ENCODE peak calls at places on chromosomes 6 and 20, in ten cellular contexts. One of them, this sample, is unnamed.

GRCh38 chr20:36720510-36720909 is 25.4 kb downstream of the NDRG3 start:
- DNase-seq in cardiac fibroblast: no peak
- DNase-seq in testis: no peak
- DNase-seq in neural progenitor cell: no peak
- DNase-seq in Calu3: no peak
- DNase-seq in transverse colon: no peak
- DNase-seq in neural crest cell: no peak
- DNase-seq in HFF-Myc: no peak
- DNase-seq in coronary artery: no peak
- DNase-seq in Peyer's patch: no peak
- DNase-seq in this sample: no peak

GRCh38 chr20:25223179-25223661 is 24.7 kb upstream of the PYGB start:
- DNase-seq in transverse colon: peak
- DNase-seq in cardiac fibroblast: peak
- DNase-seq in Peyer's patch: no peak
- DNase-seq in testis: no peak
- DNase-seq in HFF-Myc: peak
- DNase-seq in neural crest cell: no peak
- DNase-seq in coronary artery: no peak
- DNase-seq in neural progenitor cell: peak
- DNase-seq in Calu3: peak
- DNase-seq in this sample: no peak

GRCh38 chr20:59627298-59627697 is 23.0 kb downstream of the PHACTR3 start:
- DNase-seq in transverse colon: no peak
- DNase-seq in Peyer's patch: no peak
- DNase-seq in coronary artery: no peak
- DNase-seq in Calu3: no peak
- DNase-seq in cardiac fibroblast: no peak
- DNase-seq in neural progenitor cell: no peak
- DNase-seq in HFF-Myc: no peak
- DNase-seq in testis: no peak
- DNase-seq in neural crest cell: no peak
- DNase-seq in this sample: no peak

GRCh38 chr6:39681566-39682250 is 43.5 kb downstream of the KIF6 start:
- DNase-seq in Peyer's patch: no peak
- DNase-seq in HFF-Myc: no peak
- DNase-seq in testis: no peak
- DNase-seq in coronary artery: no peak
- DNase-seq in cardiac fibroblast: no peak
- DNase-seq in Calu3: no peak
- DNase-seq in neural progenitor cell: no peak
- DNase-seq in neural crest cell: no peak
- DNase-seq in transverse colon: no peak
- DNase-seq in this sample: no peak

GRCh38 chr6:81561071-81561564 is 191.4 kb downstream of the TENT5A start:
- DNase-seq in transverse colon: no peak
- DNase-seq in Calu3: peak
- DNase-seq in neural progenitor cell: no peak
- DNase-seq in cardiac fibroblast: no peak
- DNase-seq in neural crest cell: no peak
- DNase-seq in testis: no peak
- DNase-seq in HFF-Myc: no peak
- DNase-seq in coronary artery: no peak
- DNase-seq in Peyer's patch: no peak
- DNase-seq in this sample: no peak

GRCh38 chr6:150325093-150325772 is 43.6 kb upstream of the IYD start:
- DNase-seq in coronary artery: no peak
- DNase-seq in neural progenitor cell: no peak
- DNase-seq in testis: no peak
- DNase-seq in Peyer's patch: no peak
- DNase-seq in HFF-Myc: no peak
- DNase-seq in cardiac fibroblast: peak
- DNase-seq in Calu3: no peak
- DNase-seq in neural crest cell: no peak
- DNase-seq in transverse colon: no peak
- DNase-seq in this sample: no peak

GRCh38 chr6:81998432-81998831 is 246.0 kb upstream of the TENT5A start:
- DNase-seq in HFF-Myc: no peak
- DNase-seq in transverse colon: no peak
- DNase-seq in cardiac fibroblast: peak
- DNase-seq in neural crest cell: no peak
- DNase-seq in Peyer's patch: no peak
- DNase-seq in coronary artery: no peak
- DNase-seq in neural progenitor cell: no peak
- DNase-seq in testis: no peak
- DNase-seq in Calu3: no peak
- DNase-seq in this sample: no peak

GRCh38 chr20:53642196-53643030 is 48.8 kb upstream of the ZNF217 start:
- DNase-seq in testis: no peak
- DNase-seq in neural progenitor cell: peak
- DNase-seq in cardiac fibroblast: peak
- DNase-seq in coronary artery: no peak
- DNase-seq in HFF-Myc: no peak
- DNase-seq in Peyer's patch: peak
- DNase-seq in neural crest cell: no peak
- DNase-seq in Calu3: peak
- DNase-seq in transverse colon: peak
- DNase-seq in this sample: peak

GRCh38 chr20:36344517-36345132 is 38.5 kb downstream of the DLGAP4 start:
- DNase-seq in cardiac fibroblast: peak
- DNase-seq in Calu3: peak
- DNase-seq in neural crest cell: peak
- DNase-seq in Peyer's patch: no peak
- DNase-seq in coronary artery: no peak
- DNase-seq in transverse colon: peak
- DNase-seq in neural progenitor cell: peak
- DNase-seq in testis: peak
- DNase-seq in HFF-Myc: peak
- DNase-seq in this sample: peak

GRCh38 chr6:118896339-118897136 is 2.6 kb downstream of the ASF1A start:
- DNase-seq in Calu3: no peak
- DNase-seq in cardiac fibroblast: peak
- DNase-seq in neural progenitor cell: no peak
- DNase-seq in neural crest cell: no peak
- DNase-seq in transverse colon: no peak
- DNase-seq in coronary artery: no peak
- DNase-seq in testis: no peak
- DNase-seq in HFF-Myc: no peak
- DNase-seq in Peyer's patch: no peak
- DNase-seq in this sample: no peak

GRCh38 chr6:138468320-138469015 is 30.8 kb downstream of the NHSL1 start:
- DNase-seq in HFF-Myc: no peak
- DNase-seq in neural crest cell: no peak
- DNase-seq in transverse colon: no peak
- DNase-seq in Peyer's patch: no peak
- DNase-seq in cardiac fibroblast: peak
- DNase-seq in testis: no peak
- DNase-seq in Calu3: no peak
- DNase-seq in neural progenitor cell: no peak
- DNase-seq in coronary artery: no peak
- DNase-seq in this sample: no peak

DNA sequence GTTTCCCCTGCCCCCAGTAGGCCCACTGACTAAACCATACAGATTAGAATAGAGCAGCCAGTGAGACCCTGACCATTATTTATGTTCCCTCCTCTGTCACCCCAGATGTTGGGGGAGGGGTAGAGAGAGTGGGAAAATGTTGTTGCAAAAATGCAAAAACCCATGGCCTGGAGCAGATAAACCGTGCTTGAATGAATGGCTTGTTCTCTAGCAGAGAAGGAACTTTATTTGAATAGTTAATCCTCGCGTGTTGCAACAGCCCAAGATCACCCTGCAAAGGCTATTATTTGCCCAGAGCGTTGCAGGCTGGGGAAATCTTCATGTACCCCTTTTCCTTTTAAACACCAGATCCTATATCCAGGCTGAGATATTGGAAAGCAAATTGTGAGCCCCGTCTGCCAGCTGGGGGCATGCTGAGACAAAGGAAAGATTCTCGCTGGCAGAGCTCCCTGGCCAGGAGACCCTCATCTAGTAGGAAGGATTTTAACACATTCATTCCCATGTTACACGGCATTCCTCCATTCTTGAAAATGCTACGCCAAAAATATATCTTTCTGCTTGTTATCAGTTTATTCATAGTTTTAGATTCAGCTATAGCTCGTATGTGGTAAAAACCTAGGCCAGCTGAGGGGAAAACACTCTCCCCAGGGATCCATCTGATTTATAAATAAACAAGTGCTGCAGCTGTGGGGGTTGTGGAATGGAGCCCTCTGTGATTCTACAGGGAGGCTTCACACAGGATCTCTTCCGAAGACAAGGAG is 53.0 kb downstream of the LINC00237 start:
- DNase-seq in HFF-Myc: no peak
- DNase-seq in Peyer's patch: no peak
- DNase-seq in coronary artery: no peak
- DNase-seq in cardiac fibroblast: no peak
- DNase-seq in Calu3: no peak
- DNase-seq in neural progenitor cell: peak
- DNase-seq in transverse colon: no peak
- DNase-seq in testis: no peak
- DNase-seq in neural crest cell: peak
- DNase-seq in this sample: peak
- TF ChIP-seq CTCF in HFF-Myc: no peak
- TF ChIP-seq CTCF in Peyer's patch: no peak
- TF ChIP-seq CTCF in coronary artery: no peak
- TF ChIP-seq CTCF in cardiac fibroblast: no peak
- TF ChIP-seq CTCF in Calu3: no peak
- TF ChIP-seq CTCF in neural progenitor cell: peak
- TF ChIP-seq CTCF in transverse colon: no peak
- TF ChIP-seq CTCF in testis: no peak
- TF ChIP-seq CTCF in neural crest cell: no peak
- TF ChIP-seq CTCF in this sample: no peak

DNA sequence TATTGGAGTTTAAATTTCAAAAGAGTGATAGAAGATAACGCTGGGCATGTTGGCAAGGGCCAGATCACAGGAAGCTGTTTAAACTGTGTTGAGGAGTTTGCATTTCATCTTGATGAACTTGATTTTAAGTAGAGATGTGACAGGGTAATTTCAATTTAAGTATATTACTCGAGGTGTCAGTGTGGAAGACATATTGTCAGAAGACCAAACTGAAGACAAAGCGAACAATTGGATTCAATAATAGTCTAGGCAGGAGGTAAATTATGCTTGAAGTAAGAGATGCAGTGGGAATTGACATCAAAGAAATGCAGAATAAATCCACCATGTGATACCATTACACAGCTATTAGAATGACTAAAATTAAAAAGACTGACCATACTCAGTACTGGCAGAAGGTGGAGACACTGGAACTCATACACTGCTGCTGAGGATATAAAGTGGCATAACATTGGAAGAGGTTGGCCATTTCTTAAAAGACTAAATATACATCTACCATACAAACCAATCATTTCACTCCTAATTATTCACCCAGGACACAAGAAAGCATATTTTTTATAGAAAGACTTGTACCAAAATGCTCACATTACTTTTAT is 240.8 kb downstream of the ARHGAP18 start:
- DNase-seq in Peyer's patch: no peak
- DNase-seq in testis: no peak
- DNase-seq in neural crest cell: no peak
- DNase-seq in coronary artery: no peak
- DNase-seq in cardiac fibroblast: no peak
- DNase-seq in transverse colon: no peak
- DNase-seq in HFF-Myc: no peak
- DNase-seq in Calu3: no peak
- DNase-seq in neural progenitor cell: no peak
- DNase-seq in this sample: no peak
- TF ChIP-seq CTCF in Peyer's patch: no peak
- TF ChIP-seq CTCF in testis: no peak
- TF ChIP-seq CTCF in neural crest cell: no peak
- TF ChIP-seq CTCF in coronary artery: no peak
- TF ChIP-seq CTCF in cardiac fibroblast: peak
- TF ChIP-seq CTCF in transverse colon: no peak
- TF ChIP-seq CTCF in HFF-Myc: no peak
- TF ChIP-seq CTCF in Calu3: no peak
- TF ChIP-seq CTCF in neural progenitor cell: no peak
- TF ChIP-seq CTCF in this sample: no peak

GRCh38 chr6:160859822-160860221 is 131.7 kb upstream of the MAP3K4 start:
- DNase-seq in Peyer's patch: no peak
- DNase-seq in neural progenitor cell: no peak
- DNase-seq in cardiac fibroblast: no peak
- DNase-seq in testis: no peak
- DNase-seq in coronary artery: no peak
- DNase-seq in Calu3: no peak
- DNase-seq in neural crest cell: no peak
- DNase-seq in HFF-Myc: no peak
- DNase-seq in transverse colon: no peak
- DNase-seq in this sample: no peak
- TF ChIP-seq CTCF in Peyer's patch: no peak
- TF ChIP-seq CTCF in neural progenitor cell: no peak
- TF ChIP-seq CTCF in cardiac fibroblast: no peak
- TF ChIP-seq CTCF in testis: no peak
- TF ChIP-seq CTCF in coronary artery: no peak
- TF ChIP-seq CTCF in Calu3: no peak
- TF ChIP-seq CTCF in neural crest cell: no peak
- TF ChIP-seq CTCF in HFF-Myc: no peak
- TF ChIP-seq CTCF in transverse colon: no peak
- TF ChIP-seq CTCF in this sample: no peak

DNA sequence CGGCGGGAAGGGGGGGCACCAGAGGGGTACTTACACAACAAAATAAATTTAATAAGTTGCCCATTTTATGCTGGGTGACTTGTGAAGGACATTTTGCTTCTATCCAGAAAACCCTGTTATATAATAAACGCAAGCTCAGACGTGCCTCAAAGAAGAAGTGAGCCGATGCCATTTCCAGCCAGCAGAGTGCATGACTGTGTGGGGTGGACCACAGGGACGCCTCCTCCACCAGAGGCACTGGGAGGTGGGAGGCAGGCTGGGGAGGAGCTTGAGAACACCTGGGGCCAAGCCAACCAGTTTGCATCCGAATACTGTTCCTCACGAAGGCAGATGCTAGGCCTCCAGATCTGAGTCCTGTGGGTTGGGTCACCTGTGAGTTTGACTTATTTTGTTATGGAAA is 363.9 kb downstream of the RNGTT start:
- DNase-seq in neural progenitor cell: no peak
- DNase-seq in coronary artery: no peak
- DNase-seq in cardiac fibroblast: no peak
- DNase-seq in HFF-Myc: no peak
- DNase-seq in Calu3: no peak
- DNase-seq in neural crest cell: no peak
- DNase-seq in testis: no peak
- DNase-seq in Peyer's patch: no peak
- DNase-seq in transverse colon: peak
- DNase-seq in this sample: no peak
- TF ChIP-seq CTCF in neural progenitor cell: no peak
- TF ChIP-seq CTCF in coronary artery: no peak
- TF ChIP-seq CTCF in cardiac fibroblast: no peak
- TF ChIP-seq CTCF in HFF-Myc: no peak
- TF ChIP-seq CTCF in Calu3: no peak
- TF ChIP-seq CTCF in neural crest cell: no peak
- TF ChIP-seq CTCF in testis: no peak
- TF ChIP-seq CTCF in Peyer's patch: no peak
- TF ChIP-seq CTCF in transverse colon: no peak
- TF ChIP-seq CTCF in this sample: no peak

GRCh38 chr20:51700809-51701285 is 67.3 kb downstream of the ATP9A start:
- DNase-seq in neural crest cell: peak
- DNase-seq in neural progenitor cell: peak
- DNase-seq in Peyer's patch: no peak
- DNase-seq in transverse colon: peak
- DNase-seq in HFF-Myc: no peak
- DNase-seq in coronary artery: no peak
- DNase-seq in testis: peak
- DNase-seq in cardiac fibroblast: peak
- DNase-seq in Calu3: peak
- DNase-seq in this sample: peak
- TF ChIP-seq CTCF in neural crest cell: peak
- TF ChIP-seq CTCF in neural progenitor cell: peak
- TF ChIP-seq CTCF in Peyer's patch: peak
- TF ChIP-seq CTCF in transverse colon: peak
- TF ChIP-seq CTCF in HFF-Myc: peak
- TF ChIP-seq CTCF in coronary artery: peak
- TF ChIP-seq CTCF in testis: peak
- TF ChIP-seq CTCF in cardiac fibroblast: peak
- TF ChIP-seq CTCF in Calu3: peak
- TF ChIP-seq CTCF in this sample: peak